ENCODE peak calls at places on chromosome 3, in four cellular contexts. I, U, H and E are unnamed samples.

GRCh38 chr3:156332304-156332703 is 211.9 kb downstream of the KCNAB1 start:
- DNase-seq in I (no peak), U (no peak), H (no peak), E (no peak)

GRCh38 chr3:145219355-145220196 is 941.4 kb downstream of the PLOD2 start:
- DNase-seq in I (no peak), U (no peak), H (no peak), E (no peak)

GRCh38 chr3:177589921-177590336 is 392.6 kb upstream of the TBL1XR1 start:
- DNase-seq in I (no peak), U (peak; percentile 65), H (no peak), E (peak; percentile 16)

GRCh38 chr3:172446198-172446597 is 2.1 kb downstream of the GHSR start:
- DNase-seq in I (no peak), U (no peak), H (no peak), E (no peak)

GRCh38 chr3:108620250-108620649 is 30.7 kb downstream of the DZIP3 start:
- DNase-seq in I (no peak), U (no peak), H (no peak), E (peak; percentile 3)

GRCh38 chr3:172068977-172069376 is 29.6 kb downstream of the FNDC3B start:
- DNase-seq in I (no peak), U (no peak), H (no peak), E (no peak)

GRCh38 chr3:94070341-94070911 is 7.6 kb downstream of the NSUN3 start:
- DNase-seq in I (peak; percentile 60), U (no peak), H (no peak), E (no peak)

GRCh38 chr3:10389995-10390394 is 69.1 kb upstream of the SEC13 start:
- DNase-seq in I (peak; percentile 61), U (no peak), H (no peak), E (no peak)

GRCh38 chr3:13580256-13581023 is 31.5 kb downstream of the FBLN2 start:
- DNase-seq in I (no peak), U (peak; percentile 19), H (no peak), E (no peak)

GRCh38 chr3:170732660-170733245 is 137.2 kb downstream of the RPL22L1 start:
- DNase-seq in I (no peak), U (no peak), H (no peak), E (no peak)

GRCh38 chr3:196280689-196281463 is 6.7 kb downstream of the PCYT1A start:
- DNase-seq in I (no peak), U (no peak), H (no peak), E (no peak)

GRCh38 chr3:52385157-52385556 is 59.7 kb downstream of the SEMA3G start:
- DNase-seq in I (no peak), U (peak; percentile 42), H (peak; percentile 85), E (peak; percentile 67)

GRCh38 chr3:195065142-195065863 is 205.7 kb downstream of the XXYLT1 start:
- DNase-seq in I (no peak), U (no peak), H (no peak), E (no peak)

GRCh38 chr3:15964605-15965061 is 166.9 kb upstream of the ANKRD28 start:
- DNase-seq in I (no peak), U (no peak), H (no peak), E (no peak)

GRCh38 chr3:123075359-123075758 is 8.5 kb downstream of the PDIA5 start:
- DNase-seq in I (no peak), U (peak; percentile 5), H (no peak), E (no peak)

GRCh38 chr3:150520408-150520807 is 25.9 kb downstream of the SERP1 start:
- DNase-seq in I (no peak), U (no peak), H (no peak), E (no peak)

GRCh38 chr3:171044828-171045793 is 18.6 kb upstream of the SLC2A2 start:
- DNase-seq in I (no peak), U (peak; percentile 100), H (no peak), E (no peak)

GRCh38 chr3:9727041-9727595 is 4.4 kb upstream of the BRPF1 start:
- DNase-seq in I (no peak), U (peak; percentile 42), H (peak; percentile 89), E (peak; percentile 51)

GRCh38 chr3:125684199-125684598 is 88.9 kb upstream of the OSBPL11 start:
- DNase-seq in I (no peak), U (peak; percentile 48), H (peak; percentile 82), E (peak; percentile 33)

DNA sequence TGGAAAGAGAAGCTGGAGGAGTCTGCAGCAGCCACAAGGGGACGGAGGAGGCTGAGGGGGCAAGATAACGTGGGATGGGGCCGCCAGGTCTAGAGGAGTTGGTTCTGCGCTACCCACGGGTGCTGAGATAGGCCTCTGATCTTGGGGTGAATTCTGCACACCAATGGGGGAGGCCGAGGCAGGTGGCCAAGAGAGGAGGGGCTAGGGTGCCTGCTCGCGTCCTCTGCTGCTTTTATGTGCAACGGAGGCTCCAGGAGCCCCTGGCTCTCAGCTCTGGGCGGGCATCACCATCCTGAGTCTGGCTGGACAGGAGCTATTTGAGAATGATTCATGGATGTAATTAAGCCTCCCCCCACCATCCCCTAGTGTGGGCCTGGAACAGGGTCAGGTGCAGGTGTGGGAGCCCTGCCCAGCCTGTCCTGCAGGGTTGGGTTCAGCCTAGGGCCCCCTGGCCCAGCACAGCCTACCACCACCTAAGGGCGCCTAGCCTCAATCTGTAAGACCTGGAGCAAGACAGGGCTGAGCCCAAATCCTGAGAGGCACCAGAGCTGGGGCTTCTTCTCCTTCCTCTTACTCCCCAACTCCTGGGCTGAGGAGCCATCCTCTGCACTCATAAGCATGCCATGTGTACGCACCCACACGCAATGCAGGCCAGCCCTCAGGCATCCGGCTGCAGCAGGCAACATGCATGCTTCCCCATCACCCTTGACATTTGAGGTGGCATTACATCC is 32.3 kb upstream of the SEMA3F start:
- DNase-seq in I (no peak), U (no peak), H (no peak), E (peak; percentile 43)
- TF ChIP-seq GABPA in I (no peak), U (no peak), H (no peak), E (no peak)

GRCh38 chr3:148083501-148084267 is 614.0 kb upstream of the AGTR1 start:
- DNase-seq in I (no peak), U (no peak), H (no peak), E (no peak)
- TF ChIP-seq TCF12 in I (no peak), U (no peak), H (no peak), E (no peak)

GRCh38 chr3:50564321-50564720 is 3.2 kb downstream of the C3orf18 start:
- DNase-seq in I (no peak), U (no peak), H (no peak), E (no peak)

GRCh38 chr3:50567386-50568182 is at the start of gene C3orf18:
- DNase-seq in I (peak; percentile 71), U (peak; percentile 63), H (peak; percentile 96), E (peak; percentile 96)

GRCh38 chr3:50563867-50564266 is 3.7 kb downstream of the C3orf18 start:
- DNase-seq in I (no peak), U (no peak), H (no peak), E (no peak)

GRCh38 chr3:50568947-50569749 is at the start of gene HEMK1:
- DNase-seq in I (peak; percentile 76), U (peak; percentile 85), H (peak; percentile 99), E (peak; percentile 99)

DNA sequence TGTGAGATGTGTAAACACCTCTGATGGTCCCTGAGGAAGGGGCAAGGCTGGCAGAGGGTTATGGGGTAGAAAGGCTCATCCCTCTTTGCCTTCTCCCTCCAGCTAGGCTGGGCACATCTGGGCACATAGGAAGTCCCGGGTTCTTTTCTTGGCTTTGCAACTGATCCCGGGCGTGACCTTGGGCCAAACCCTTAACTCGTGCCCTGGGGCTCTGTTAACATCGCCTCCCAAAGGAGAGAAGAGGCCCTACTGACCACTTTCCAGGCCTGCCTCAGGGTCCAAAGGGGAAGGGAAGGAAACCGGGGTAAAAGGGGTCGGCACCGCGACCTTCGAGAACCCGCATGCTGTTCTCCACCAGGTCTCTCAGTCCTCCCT is 549 bp downstream of the C3orf18 start:
- DNase-seq in I (no peak), U (no peak), H (no peak), E (no peak)
- TF ChIP-seq YY1 in I (no peak), U (no peak), H (no peak), E (no peak)

DNA sequence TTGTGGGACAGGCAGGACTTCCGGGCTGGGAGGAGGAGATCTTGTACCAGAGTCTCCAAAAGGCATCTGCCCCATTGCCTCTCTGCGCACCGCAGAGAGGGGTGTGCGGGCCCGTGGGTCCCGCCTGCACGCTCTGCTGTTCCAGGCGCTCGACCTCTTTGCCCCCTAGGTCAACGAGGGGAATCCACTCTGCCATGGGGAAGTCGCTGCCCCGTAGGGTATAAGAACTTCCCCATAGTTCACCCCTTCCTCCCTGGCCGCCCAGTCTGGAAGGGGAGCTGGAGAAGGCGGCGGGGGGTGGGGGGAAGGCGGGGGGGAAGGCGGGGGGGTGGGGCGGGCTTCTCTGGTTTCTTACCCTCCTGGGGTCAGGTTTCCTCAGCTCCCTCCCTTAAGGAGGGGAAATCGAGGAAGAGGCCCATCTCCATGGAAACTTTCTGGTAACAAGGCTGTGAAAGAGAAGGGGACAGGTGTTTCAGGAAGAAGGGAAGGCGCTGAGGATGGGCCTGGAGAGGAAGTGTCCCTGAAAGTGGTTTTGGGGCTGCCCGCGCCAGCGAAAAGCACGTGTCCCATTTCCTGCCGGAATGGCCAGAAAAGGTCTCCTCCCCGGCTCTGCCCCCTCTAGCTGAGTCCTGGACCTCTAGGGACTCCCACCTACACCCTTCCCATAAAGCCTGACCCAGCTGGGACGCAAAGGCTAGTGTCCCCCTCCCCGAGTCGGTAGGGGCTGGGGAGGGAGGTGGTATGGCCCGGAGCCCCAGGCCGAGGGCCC is 27.5 kb downstream of the NR1I2 start:
- DNase-seq in I (no peak), U (no peak), H (no peak), E (no peak)
- TF ChIP-seq GABPA in I (no peak), U (no peak), H (no peak), E (no peak)

GRCh38 chr3:179768080-179768479 is 115.2 kb downstream of the USP13 start:
- DNase-seq in I (no peak), U (no peak), H (peak; percentile 58), E (peak; percentile 79)
- TF ChIP-seq TCF12 in I (no peak), U (no peak), H (no peak), E (peak; percentile 76)

GRCh38 chr3:46860381-46861292 is 2.6 kb downstream of the MYL3 start:
- DNase-seq in I (no peak), U (peak; percentile 44), H (peak; percentile 54), E (no peak)
- TF ChIP-seq YY1 in I (no peak), U (no peak), H (no peak), E (no peak)

DNA sequence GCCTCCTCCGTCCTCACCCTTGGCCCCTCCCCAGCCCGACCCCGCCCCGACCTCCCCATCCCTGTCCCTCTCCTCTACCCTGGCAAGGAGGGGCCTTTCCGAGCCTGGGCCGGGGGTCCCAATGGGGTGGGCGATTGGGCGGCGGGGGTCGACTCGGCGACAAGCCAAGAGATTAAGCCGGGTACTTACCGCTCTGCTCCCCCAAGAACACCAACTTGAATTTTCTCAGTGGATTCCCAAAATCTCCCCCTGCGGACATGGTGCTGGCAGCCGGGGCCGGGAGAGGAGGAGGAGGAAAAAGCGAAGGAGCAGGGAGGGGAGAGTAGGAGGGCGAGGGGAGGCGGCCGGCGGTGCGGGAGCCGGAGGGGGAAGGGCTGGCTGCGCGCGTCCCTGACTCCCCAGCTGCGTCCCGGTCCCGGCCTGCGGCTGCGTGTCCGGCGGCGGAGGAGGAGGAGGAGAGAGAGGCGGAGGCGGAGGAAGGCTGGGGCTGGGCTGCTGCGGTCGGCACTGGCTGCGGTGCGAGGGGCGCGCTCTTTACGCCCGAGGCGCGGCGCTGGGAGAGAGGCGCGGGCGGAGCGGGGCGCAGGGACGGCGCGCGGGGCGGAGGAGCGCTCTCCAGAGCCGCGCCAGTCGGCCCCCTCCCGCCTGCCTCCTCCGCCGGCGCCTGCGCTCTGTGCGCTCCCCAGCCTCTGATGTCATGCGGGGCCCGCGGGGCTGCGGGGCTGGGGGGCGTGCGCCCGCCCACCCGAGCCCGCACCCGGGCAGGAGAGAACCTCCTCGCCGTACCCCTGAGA is at the start of gene RAB6B:
- DNase-seq in I (no peak), U (no peak), H (peak; percentile 82), E (peak; percentile 96)
- TF ChIP-seq GABPA in I (no peak), U (no peak), H (peak; percentile 42), E (no peak)